ENCODE peak calls at places on chromosome 4, in four cellular contexts. F, B, V and H are unnamed samples. For H3K4me1, the result is how much of the 10 kb centered on the place peaks cover.

GRCh38 chr4:158580064-158580463 is 58.4 kb downstream of the RXFP1 start:
- DNase-seq in F (peak), B (no peak), V (no peak), H (no peak)

GRCh38 chr4:147361726-147362125 is 119.2 kb upstream of the EDNRA start:
- DNase-seq in F (no peak), B (no peak), V (no peak), H (no peak)

GRCh38 chr4:139476363-139476762 is 22.4 kb downstream of the RAB33B start:
- DNase-seq in F (no peak), B (no peak), V (no peak), H (no peak)

GRCh38 chr4:10013722-10014121 is 7.6 kb downstream of the SLC2A9 start:
- DNase-seq in F (peak), B (no peak), V (no peak), H (no peak)

GRCh38 chr4:52579602-52580272 is 79.4 kb downstream of the USP46 start:
- DNase-seq in F (no peak), B (no peak), V (no peak), H (no peak)

GRCh38 chr4:88989990-88990389 is 67.0 kb downstream of the FAM13A start:
- DNase-seq in F (no peak), B (no peak), V (no peak), H (no peak)

GRCh38 chr4:54228064-54228527 is 997 bp upstream of the PDGFRA start:
- DNase-seq in F (peak), B (peak), V (peak), H (no peak)

GRCh38 chr4:73606465-73606974 is 13.7 kb downstream of the RASSF6 start:
- DNase-seq in F (no peak), B (no peak), V (no peak), H (no peak)

GRCh38 chr4:169205146-169205806 is 65.5 kb downstream of the SH3RF1 start:
- DNase-seq in F (no peak), B (no peak), V (no peak), H (no peak)

GRCh38 chr4:73822389-73822788 is 14.1 kb upstream of the CXCL6 start:
- DNase-seq in F (no peak), B (no peak), V (no peak), H (peak)

GRCh38 chr4:36269116-36269515 is 12.3 kb upstream of the DTHD1 start:
- DNase-seq in F (no peak), B (no peak), V (no peak), H (no peak)

GRCh38 chr4:159006202-159006601 is 96.7 kb upstream of the RAPGEF2 start:
- DNase-seq in F (no peak), B (no peak), V (peak), H (no peak)

GRCh38 chr4:94412019-94413017 is 39.4 kb upstream of the PDLIM5 start:
- DNase-seq in F (no peak), B (no peak), V (no peak), H (no peak)

GRCh38 chr4:180809439-180809838 is 1433.8 kb upstream of the TENM3 start:
- DNase-seq in F (no peak), B (no peak), V (no peak), H (no peak)

GRCh38 chr4:2913168-2913567 is 50.0 kb downstream of the NOP14 start:
- DNase-seq in F (no peak), B (no peak), V (no peak), H (no peak)

GRCh38 chr4:80566203-80566872 is 230.8 kb downstream of the CFAP299 start:
- DNase-seq in F (no peak), B (no peak), V (no peak), H (no peak)

GRCh38 chr4:104416725-104417363 is 77.8 kb downstream of the CXXC4 start:
- DNase-seq in F (peak), B (no peak), V (no peak), H (no peak)

GRCh38 chr4:86840858-86841257 is 8.3 kb downstream of the SLC10A6 start:
- DNase-seq in F (no peak), B (no peak), V (no peak), H (no peak)

GRCh38 chr4:183987987-183988392 is 82.9 kb downstream of the STOX2 start:
- DNase-seq in F (peak), B (peak), V (peak), H (peak)
- H3K4me2 ChIP-seq in F (peak), B (peak), V (peak), H (peak)

GRCh38 chr4:6939761-6940743 is 30.4 kb downstream of the TBC1D14 start:
- DNase-seq in F (no peak), B (no peak), V (no peak), H (no peak)

GRCh38 chr4:6943012-6943869 is 33.6 kb downstream of the TBC1D14 start:
- DNase-seq in F (no peak), B (no peak), V (no peak), H (no peak)

GRCh38 chr4:6942238-6942800 is 32.7 kb downstream of the TBC1D14 start:
- DNase-seq in F (no peak), B (no peak), V (peak), H (peak)

GRCh38 chr4:6940744-6941137 is 31.1 kb downstream of the TBC1D14 start:
- DNase-seq in F (no peak), B (no peak), V (no peak), H (no peak)

GRCh38 chr4:6941796-6942195 is 32.2 kb downstream of the TBC1D14 start:
- DNase-seq in F (no peak), B (no peak), V (no peak), H (no peak)
- H3K4me1 ChIP-seq in F (under half), B (under half), V (under half), H (under half)

DNA sequence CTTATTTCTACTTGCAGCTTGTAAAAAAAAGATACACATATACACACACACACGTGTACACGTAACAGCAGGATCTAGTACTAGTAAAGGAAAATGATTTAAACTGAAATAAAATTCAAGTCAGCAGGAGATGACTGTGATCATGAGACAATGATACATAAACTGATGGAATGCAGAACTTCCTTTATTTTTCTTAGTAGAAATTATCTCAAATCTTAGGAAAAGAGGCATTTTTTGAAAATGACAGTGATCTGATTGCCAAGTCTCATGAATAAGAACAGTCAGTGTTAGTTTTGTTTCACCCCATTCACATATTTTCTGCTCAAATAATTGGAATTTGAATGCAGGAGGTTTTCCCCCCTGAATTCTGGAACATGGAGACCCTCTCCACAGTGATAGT is 11.2 kb downstream of the APBB2 start:
- DNase-seq in F (no peak), B (no peak), V (no peak), H (no peak)
- H3K4me2 ChIP-seq in F (no peak), B (no peak), V (no peak), H (no peak)

GRCh38 chr4:76874176-76874575 is 23.8 kb downstream of the SOWAHB start:
- DNase-seq in F (no peak), B (no peak), V (no peak), H (no peak)
- H3K4me1 ChIP-seq in F (under half), B (under half), V (under half), H (under half)

DNA sequence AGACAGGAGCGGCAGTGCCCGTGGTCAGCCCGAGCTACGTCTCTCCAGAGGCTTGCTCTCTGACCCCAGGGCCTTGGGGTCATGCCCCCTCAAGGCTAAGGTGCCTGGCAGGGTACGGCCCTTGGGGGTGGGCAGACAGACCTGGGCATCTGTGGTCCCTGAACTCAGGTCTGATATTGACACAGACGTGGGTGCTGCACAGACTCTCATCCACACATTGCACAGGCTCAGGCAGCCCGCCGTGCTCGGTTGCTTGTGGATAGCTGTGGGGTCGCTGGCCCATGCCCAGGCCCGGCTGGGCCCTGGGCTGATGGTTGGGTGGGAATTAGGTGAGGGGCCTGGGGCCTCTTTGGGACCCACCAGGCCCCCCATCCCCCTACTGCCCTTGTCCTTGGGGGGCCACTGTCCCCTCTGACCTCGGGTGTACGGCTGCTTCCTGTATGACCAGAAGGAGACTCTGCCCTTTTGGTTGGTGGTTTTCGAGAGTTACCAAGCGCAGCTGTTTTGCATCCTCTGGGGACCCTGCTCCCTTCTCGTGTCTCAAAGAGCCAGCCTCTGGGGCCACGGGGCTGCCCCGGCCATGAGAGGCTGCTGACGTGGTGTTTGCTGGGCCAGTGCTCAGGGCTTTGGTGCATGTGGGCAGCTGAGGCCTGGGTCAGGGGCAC is 10.1 kb downstream of the FGFRL1 start:
- DNase-seq in F (no peak), B (no peak), V (no peak), H (no peak)
- H3K4me2 ChIP-seq in F (no peak), B (no peak), V (no peak), H (no peak)

DNA sequence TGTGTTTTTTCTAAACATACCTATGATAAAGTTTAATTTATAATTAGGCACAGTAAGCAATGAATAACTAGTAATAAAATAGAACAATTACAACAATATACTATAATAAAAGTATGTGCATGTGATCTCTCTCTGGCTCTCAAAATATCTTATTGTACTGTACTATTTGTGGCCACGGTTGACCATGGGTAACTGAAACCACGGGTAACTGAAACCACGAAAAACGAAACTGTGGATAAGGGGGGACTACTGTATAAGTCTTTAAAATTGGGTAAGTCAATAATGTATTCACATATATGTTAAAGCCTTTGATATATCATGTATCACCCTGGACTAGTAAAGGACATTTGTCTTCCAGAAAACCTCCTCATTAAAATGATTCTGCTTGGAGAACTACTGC is 20.0 kb downstream of the TMEM154 start:
- DNase-seq in F (no peak), B (no peak), V (no peak), H (no peak)
- H3K4me1 ChIP-seq in F (under half), B (under half), V (under half), H (under half)

DNA sequence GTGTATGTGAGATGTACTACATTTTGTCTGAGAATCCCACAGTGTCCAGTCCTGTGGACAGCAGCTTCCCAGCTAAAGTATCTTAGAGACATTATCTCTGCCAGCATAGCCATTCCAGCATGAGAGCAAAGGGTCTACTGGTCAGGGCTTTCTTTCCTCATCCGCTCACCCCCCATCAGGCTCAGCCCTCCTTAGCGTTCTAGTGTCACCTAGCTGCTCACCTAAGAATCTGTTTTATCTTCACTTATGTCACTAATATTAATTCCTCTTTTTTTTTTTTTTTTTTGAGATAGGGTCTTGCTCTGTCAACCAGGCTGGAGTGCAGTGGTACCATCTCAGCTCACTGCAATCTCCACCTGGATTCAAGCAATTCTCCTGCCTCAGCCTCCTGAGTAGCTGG is 15.6 kb downstream of the RUFY3 start:
- DNase-seq in F (no peak), B (no peak), V (no peak), H (no peak)
- H3K4me2 ChIP-seq in F (no peak), B (no peak), V (no peak), H (no peak)

GRCh38 chr4:113142351-113142750 is 92.9 kb downstream of the ANK2 start:
- DNase-seq in F (no peak), B (no peak), V (no peak), H (no peak)
- H3K4me1 ChIP-seq in F (under half), B (under half), V (under half), H (under half)